ENCODE peak calls at places on chromosomes 5 and 9, in six cellular contexts. One of them, this sample, is unnamed.

GRCh38 chr9:33263936-33264472 is 504 bp downstream of the BAG1 start:
- DNase-seq in SK-N-SH: peak
- DNase-seq in H1: no peak
- DNase-seq in HL-60: peak
- DNase-seq in GM12878: no peak
- DNase-seq in HepG2: peak
- DNase-seq in this sample: no peak

GRCh38 chr5:167939686-167940085 is 351.8 kb upstream of the WWC1 start:
- DNase-seq in HL-60: no peak
- DNase-seq in H1: no peak
- DNase-seq in HepG2: no peak
- DNase-seq in SK-N-SH: no peak
- DNase-seq in GM12878: no peak
- DNase-seq in this sample: no peak

GRCh38 chr9:95316794-95317118 is 753 bp downstream of the FANCC start:
- DNase-seq in HL-60: no peak
- DNase-seq in SK-N-SH: peak
- DNase-seq in H1: no peak
- DNase-seq in HepG2: peak
- DNase-seq in GM12878: no peak
- DNase-seq in this sample: peak

GRCh38 chr9:99606955-99607354 is 214.7 kb upstream of the NR4A3 start:
- DNase-seq in SK-N-SH: peak
- DNase-seq in H1: no peak
- DNase-seq in HL-60: no peak
- DNase-seq in GM12878: no peak
- DNase-seq in HepG2: no peak
- DNase-seq in this sample: peak

GRCh38 chr9:21357479-21358290 is 7.0 kb upstream of the IFNA6 start:
- DNase-seq in H1: no peak
- DNase-seq in HL-60: no peak
- DNase-seq in GM12878: peak
- DNase-seq in SK-N-SH: no peak
- DNase-seq in HepG2: no peak
- DNase-seq in this sample: no peak

GRCh38 chr9:82331091-82331490 is 342.5 kb downstream of the SPATA31D1 start:
- DNase-seq in HL-60: no peak
- DNase-seq in GM12878: no peak
- DNase-seq in H1: no peak
- DNase-seq in SK-N-SH: no peak
- DNase-seq in HepG2: no peak
- DNase-seq in this sample: no peak

GRCh38 chr5:91820874-91821273 is 437.8 kb upstream of the ARRDC3 start:
- DNase-seq in SK-N-SH: no peak
- DNase-seq in GM12878: no peak
- DNase-seq in H1: no peak
- DNase-seq in HL-60: no peak
- DNase-seq in HepG2: no peak
- DNase-seq in this sample: no peak

GRCh38 chr9:130207241-130207992 is 35.2 kb downstream of the NCS1 start:
- DNase-seq in GM12878: no peak
- DNase-seq in HL-60: no peak
- DNase-seq in SK-N-SH: no peak
- DNase-seq in H1: peak
- DNase-seq in HepG2: no peak
- DNase-seq in this sample: no peak

GRCh38 chr5:56825222-56825824 is 10.0 kb downstream of the MAP3K1 start:
- DNase-seq in HL-60: no peak
- DNase-seq in HepG2: no peak
- DNase-seq in H1: no peak
- DNase-seq in GM12878: no peak
- DNase-seq in SK-N-SH: no peak
- DNase-seq in this sample: no peak

GRCh38 chr5:94243612-94244011 is 374.8 kb downstream of the KIAA0825 start:
- DNase-seq in SK-N-SH: no peak
- DNase-seq in HL-60: no peak
- DNase-seq in H1: no peak
- DNase-seq in GM12878: no peak
- DNase-seq in HepG2: no peak
- DNase-seq in this sample: no peak

GRCh38 chr5:35789732-35790461 is 66.8 kb upstream of the IL7R start:
- DNase-seq in HepG2: no peak
- DNase-seq in GM12878: no peak
- DNase-seq in SK-N-SH: no peak
- DNase-seq in HL-60: no peak
- DNase-seq in H1: no peak
- DNase-seq in this sample: no peak

GRCh38 chr5:35788724-35789123 is 68.0 kb upstream of the IL7R start:
- DNase-seq in H1: no peak
- DNase-seq in HepG2: no peak
- DNase-seq in HL-60: no peak
- DNase-seq in GM12878: no peak
- DNase-seq in SK-N-SH: no peak
- DNase-seq in this sample: no peak

GRCh38 chr5:35781181-35781580 is 75.5 kb upstream of the IL7R start:
- DNase-seq in SK-N-SH: no peak
- DNase-seq in H1: no peak
- DNase-seq in HepG2: no peak
- DNase-seq in GM12878: no peak
- DNase-seq in HL-60: no peak
- DNase-seq in this sample: no peak

GRCh38 chr5:35783551-35783950 is 73.1 kb upstream of the IL7R start:
- DNase-seq in HL-60: no peak
- DNase-seq in H1: no peak
- DNase-seq in SK-N-SH: no peak
- DNase-seq in GM12878: no peak
- DNase-seq in HepG2: no peak
- DNase-seq in this sample: no peak

DNA sequence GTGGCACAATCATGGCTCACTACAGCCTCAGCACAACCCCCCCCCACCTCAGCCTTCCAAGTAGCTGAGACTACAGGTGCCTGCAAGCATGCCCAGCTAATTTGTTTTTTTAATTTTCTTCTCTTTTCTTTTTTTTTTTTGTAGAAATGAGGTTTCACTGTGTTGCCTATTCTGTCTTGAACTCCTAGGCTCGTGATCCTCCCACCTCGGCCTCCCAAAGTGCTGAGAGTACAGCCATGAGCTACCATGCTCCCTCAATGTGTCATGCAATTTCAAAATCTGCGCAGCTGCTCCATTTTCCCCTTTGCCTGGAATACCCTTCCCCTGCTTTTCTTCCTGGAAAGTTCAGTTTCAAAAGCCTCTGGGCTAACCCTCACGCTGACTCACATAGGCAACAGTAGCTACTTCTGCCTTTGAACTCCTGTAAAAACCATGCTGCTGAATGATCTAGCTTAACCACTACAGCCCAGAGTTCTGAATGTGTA is 71.0 kb upstream of the IL7R start:
- DNase-seq in GM12878: no peak
- DNase-seq in SK-N-SH: no peak
- DNase-seq in HL-60: peak
- DNase-seq in H1: no peak
- DNase-seq in HepG2: no peak
- DNase-seq in this sample: no peak
- TF ChIP-seq GABPA in GM12878: no peak
- TF ChIP-seq GABPA in SK-N-SH: no peak
- TF ChIP-seq GABPA in HL-60: no peak
- TF ChIP-seq GABPA in H1: no peak
- TF ChIP-seq GABPA in HepG2: no peak
- TF ChIP-seq GABPA in this sample: no peak

DNA sequence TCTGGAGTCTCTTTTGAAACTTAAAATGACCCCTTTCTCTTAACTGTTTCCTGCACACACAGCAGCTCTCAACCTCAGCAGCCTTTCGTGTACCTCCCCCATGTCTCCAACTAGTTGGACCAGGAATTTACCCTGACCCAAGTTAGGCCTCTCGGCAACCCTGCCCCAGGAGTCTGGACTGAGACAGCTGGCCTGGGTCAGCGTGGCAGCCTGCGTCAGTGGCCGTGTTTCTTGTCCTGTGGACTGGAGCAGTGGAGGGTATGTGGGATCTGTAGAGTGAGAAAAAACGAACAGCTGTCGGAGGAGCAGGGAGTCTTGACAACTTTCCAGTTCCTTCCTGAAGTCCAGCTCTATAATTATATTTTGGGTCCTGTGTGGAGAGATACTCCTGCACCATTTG is 72.7 kb downstream of the ACER2 start:
- DNase-seq in SK-N-SH: no peak
- DNase-seq in HepG2: no peak
- DNase-seq in GM12878: no peak
- DNase-seq in HL-60: no peak
- DNase-seq in H1: no peak
- DNase-seq in this sample: no peak
- TF ChIP-seq GABPA in SK-N-SH: no peak
- TF ChIP-seq GABPA in HepG2: no peak
- TF ChIP-seq GABPA in GM12878: no peak
- TF ChIP-seq GABPA in HL-60: no peak
- TF ChIP-seq GABPA in H1: no peak
- TF ChIP-seq GABPA in this sample: no peak

GRCh38 chr9:89372230-89372816 is 54.0 kb downstream of the SECISBP2 start:
- DNase-seq in HepG2: no peak
- DNase-seq in HL-60: no peak
- DNase-seq in GM12878: no peak
- DNase-seq in H1: no peak
- DNase-seq in SK-N-SH: no peak
- DNase-seq in this sample: peak
- TF ChIP-seq GABPA in HepG2: no peak
- TF ChIP-seq GABPA in HL-60: no peak
- TF ChIP-seq GABPA in GM12878: no peak
- TF ChIP-seq GABPA in H1: no peak
- TF ChIP-seq GABPA in SK-N-SH: no peak
- TF ChIP-seq GABPA in this sample: no peak

DNA sequence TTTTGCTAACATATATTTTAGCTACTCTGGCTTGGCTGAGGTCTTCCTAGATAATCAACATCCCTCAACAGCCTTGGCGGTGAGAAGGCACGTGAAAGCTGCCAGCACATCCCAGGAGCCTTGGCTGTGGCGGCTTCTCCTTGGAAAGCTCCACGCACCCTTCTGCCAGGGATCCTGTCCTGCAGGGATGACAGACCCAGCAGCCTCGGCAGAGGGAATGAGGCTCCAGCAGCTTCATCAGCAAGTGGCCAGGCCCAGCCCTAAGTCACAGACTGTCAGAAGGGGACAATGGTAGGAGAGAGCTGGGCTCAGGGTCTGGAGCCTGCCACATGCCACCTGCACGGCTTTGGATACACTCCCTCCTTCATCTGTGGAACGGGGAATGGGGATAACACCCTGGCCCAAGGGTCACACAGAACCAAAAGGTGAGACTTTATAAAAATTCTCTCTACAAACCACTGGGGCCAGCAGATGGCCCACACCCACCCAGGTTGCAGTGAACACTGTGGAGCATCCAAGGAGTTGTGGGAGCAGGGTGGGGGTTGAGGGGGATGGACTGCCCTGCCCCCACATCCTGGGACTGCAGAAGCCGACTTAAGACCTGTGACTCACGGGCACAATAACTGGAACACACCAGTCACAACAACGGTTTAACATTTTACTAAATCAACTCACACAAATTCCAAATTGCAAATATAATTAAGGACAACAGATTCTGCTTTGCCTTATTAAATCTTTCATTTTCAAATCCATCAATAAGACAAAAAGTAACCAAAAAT is 65.1 kb downstream of the MACROH2A1 start:
- DNase-seq in H1: no peak
- DNase-seq in HL-60: no peak
- DNase-seq in HepG2: no peak
- DNase-seq in GM12878: no peak
- DNase-seq in SK-N-SH: no peak
- DNase-seq in this sample: peak
- TF ChIP-seq GABPA in H1: no peak
- TF ChIP-seq GABPA in HL-60: no peak
- TF ChIP-seq GABPA in HepG2: no peak
- TF ChIP-seq GABPA in GM12878: no peak
- TF ChIP-seq GABPA in SK-N-SH: no peak
- TF ChIP-seq GABPA in this sample: no peak

DNA sequence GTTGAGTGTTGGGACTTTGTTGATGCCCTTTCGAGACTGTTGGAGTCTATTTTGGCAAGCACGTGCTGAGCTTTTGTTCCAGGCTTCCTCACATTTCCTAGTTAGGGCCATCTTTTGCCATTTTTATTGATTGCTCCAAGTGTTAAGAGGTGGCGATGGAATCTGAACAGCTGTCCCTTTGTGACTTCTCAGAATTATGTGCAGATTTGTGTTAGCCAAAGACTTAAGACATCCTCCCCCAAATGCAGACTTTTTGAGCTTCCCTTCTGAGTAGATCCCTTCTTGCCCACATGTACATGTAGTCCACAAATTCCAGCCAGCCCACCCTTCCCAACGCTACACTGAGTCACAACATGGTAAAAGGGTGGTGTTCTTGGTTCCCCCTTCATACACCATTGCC is 59.2 kb downstream of the SPIN1 start:
- DNase-seq in GM12878: no peak
- DNase-seq in HepG2: no peak
- DNase-seq in SK-N-SH: no peak
- DNase-seq in H1: no peak
- DNase-seq in HL-60: no peak
- DNase-seq in this sample: no peak
- TF ChIP-seq GABPA in GM12878: no peak
- TF ChIP-seq GABPA in HepG2: no peak
- TF ChIP-seq GABPA in SK-N-SH: no peak
- TF ChIP-seq GABPA in H1: no peak
- TF ChIP-seq GABPA in HL-60: no peak
- TF ChIP-seq GABPA in this sample: no peak